ENCODE peak calls at places on chromosomes 5 and 9, in four cellular contexts. E is NCI-H524; J is T-helper 1 cell; B is activated CD8-positive, alpha-beta memory T cell treated with anti-CD3 and anti-CD28 coated beads for 1 hour. P is an unnamed sample.

GRCh38 chr9:93127395-93127911 is 6.6 kb downstream of the NINJ1 start:
- DNase-seq in E (no peak), J (no peak), B (no peak), P (no peak)

GRCh38 chr5:93431255-93431654 is 149.8 kb downstream of the NR2F1-AS1 start:
- DNase-seq in E (no peak), J (no peak), B (no peak), P (no peak)

GRCh38 chr5:38420691-38421395 is 135.6 kb downstream of the LIFR start:
- DNase-seq in E (peak; percentile 72), J (no peak), B (no peak), P (peak; percentile 56)

GRCh38 chr5:136276946-136277345 is 84.0 kb upstream of the SMIM32 start:
- DNase-seq in E (no peak), J (no peak), B (no peak), P (no peak)

GRCh38 chr9:8887369-8887768 is 1087.8 kb upstream of the DMAC1 start:
- DNase-seq in E (no peak), J (no peak), B (no peak), P (no peak)

GRCh38 chr5:113682497-113683136 is 169.1 kb downstream of the YTHDC2 start:
- DNase-seq in E (no peak), J (no peak), B (no peak), P (no peak)

GRCh38 chr9:120765910-120766309 is 27.3 kb downstream of the FBXW2 start:
- DNase-seq in E (no peak), J (no peak), B (no peak), P (no peak)

GRCh38 chr5:115774684-115775083 is 41.8 kb downstream of the CDO1 start:
- DNase-seq in E (peak; percentile 86), J (no peak), B (no peak), P (peak; percentile 47)

GRCh38 chr5:143599474-143599873 is 196.0 kb upstream of the NR3C1 start:
- DNase-seq in E (no peak), J (no peak), B (no peak), P (no peak)

GRCh38 chr5:95863383-95863757 is 40.8 kb upstream of the GLRX start:
- DNase-seq in E (no peak), J (no peak), B (no peak), P (peak; percentile 84)

GRCh38 chr5:85108471-85108870 is 723.8 kb upstream of the EDIL3 start:
- DNase-seq in E (no peak), J (no peak), B (no peak), P (no peak)